ENCODE peak calls at places on chromosomes 1 and 21, in nine cellular contexts. M, P, S, N, O, K, F, Q and R are unnamed samples.

GRCh38 chr1:153483776-153484175 is 23.3 kb upstream of the S100A7 start:
- DNase-seq in K (no peak), Q (no peak), M (no peak), N (no peak), P (no peak), O (no peak), S (no peak), F (no peak), R (no peak)

GRCh38 chr1:157407367-157407766 is 144.9 kb downstream of the FCRL5 start:
- DNase-seq in Q (no peak), P (no peak), O (no peak), M (no peak), K (no peak), S (no peak), F (peak), N (no peak), R (no peak)

GRCh38 chr1:58895559-58896135 is 111.8 kb upstream of the JUN start:
- DNase-seq in Q (no peak), S (no peak), F (no peak), O (peak), P (no peak), K (no peak), N (no peak), M (no peak), R (peak)

GRCh38 chr1:234607091-234608025 is 2.6 kb downstream of the IRF2BP2 start:
- DNase-seq in P (no peak), Q (no peak), N (peak), O (peak), F (no peak), M (peak), S (peak), K (no peak), R (peak)

GRCh38 chr1:208029381-208030319 is 118.7 kb upstream of the CD34 start:
- DNase-seq in P (no peak), F (no peak), K (peak), M (no peak), N (peak), S (no peak), O (no peak), Q (no peak), R (no peak)

GRCh38 chr1:156571261-156571958 is 955 bp downstream of the IQGAP3 start:
- DNase-seq in M (no peak), S (no peak), Q (no peak), O (no peak), K (no peak), F (no peak), P (peak), N (peak), R (no peak)

GRCh38 chr1:18464665-18465050 is 16.1 kb upstream of the KLHDC7A start:
- DNase-seq in M (no peak), N (no peak), O (peak), P (peak), S (no peak), Q (no peak), K (no peak), F (no peak), R (no peak)

GRCh38 chr1:186648606-186649005 is 31.6 kb downstream of the PTGS2 start:
- DNase-seq in P (peak), M (no peak), S (no peak), Q (no peak), N (no peak), F (no peak), K (no peak), O (no peak), R (no peak)

GRCh38 chr1:161001537-161001936 is 19.4 kb downstream of the F11R start:
- DNase-seq in P (no peak), M (no peak), S (no peak), N (no peak), Q (no peak), F (no peak), K (no peak), O (no peak), R (no peak)

GRCh38 chr1:30952098-30952497 is 43.5 kb upstream of the SDC3 start:
- DNase-seq in Q (no peak), M (no peak), N (no peak), S (no peak), P (no peak), F (no peak), O (no peak), K (no peak), R (no peak)

GRCh38 chr21:46667735-46668380 is 32.4 kb downstream of the PRMT2 start:
- DNase-seq in N (peak), Q (no peak), F (no peak), S (peak), O (no peak), P (peak), K (no peak), M (no peak), R (no peak)

GRCh38 chr1:27391511-27392095 is 819 bp upstream of the GPR3 start:
- DNase-seq in N (no peak), K (no peak), M (peak), Q (no peak), O (peak), F (no peak), P (peak), S (peak), R (peak)
- TF ChIP-seq CTCF in N (no peak), K (no peak), M (no peak), Q (no peak), O (no peak), F (no peak), P (peak), S (no peak), R (no peak)

DNA sequence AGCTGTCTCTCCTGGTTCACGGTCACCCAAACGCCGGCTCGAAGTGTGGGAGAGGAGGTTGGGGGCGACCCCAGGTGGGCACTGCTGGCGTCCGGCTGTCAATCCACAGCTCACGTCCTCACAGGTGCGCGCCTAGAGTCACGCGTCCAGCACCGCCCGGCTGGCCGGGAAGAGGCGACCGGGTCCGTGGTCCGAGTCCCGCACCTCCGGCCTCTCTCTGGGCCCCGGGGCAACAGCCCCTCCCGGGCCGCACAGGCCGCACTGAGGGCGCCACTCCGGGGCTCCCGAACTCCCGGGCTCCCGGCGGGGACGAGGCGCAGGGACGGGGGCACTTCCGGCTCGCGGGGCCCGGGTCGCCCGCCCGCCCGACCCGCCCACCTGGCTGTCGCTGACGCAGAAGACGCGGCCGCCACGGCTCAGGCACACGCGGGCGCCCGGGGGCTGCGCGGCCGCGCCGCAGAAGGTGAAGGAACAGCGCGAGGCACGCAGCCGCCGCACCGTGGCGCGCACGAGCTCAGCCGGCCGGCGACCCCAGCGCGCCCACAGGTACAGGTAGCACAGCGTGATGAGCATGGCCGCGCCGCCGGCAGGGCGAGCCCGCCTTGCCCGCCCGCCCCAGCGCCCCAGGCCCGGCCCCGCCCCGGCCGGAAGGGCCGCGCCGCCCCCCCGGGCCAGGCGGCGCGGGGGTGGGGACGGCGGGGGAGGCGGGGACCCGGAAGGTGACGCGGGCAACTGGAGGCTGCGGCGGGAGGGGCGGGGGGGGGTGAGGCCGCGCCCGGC is at the start of gene HLCS:
- DNase-seq in K (peak), O (peak), N (peak), Q (peak), P (peak), M (peak), F (no peak), S (peak), R (no peak)
- TF ChIP-seq CTCF in K (peak), O (no peak), N (peak), Q (peak), P (peak), M (peak), F (no peak), S (no peak), R (peak)

GRCh38 chr21:25280061-25280460 is 327.2 kb downstream of the MRPL39 start:
- DNase-seq in M (no peak), S (no peak), O (no peak), N (no peak), F (no peak), K (no peak), Q (no peak), P (no peak), R (no peak)

GRCh38 chr21:25281134-25281533 is 326.1 kb downstream of the MRPL39 start:
- DNase-seq in M (no peak), P (no peak), O (no peak), S (no peak), N (no peak), K (no peak), Q (no peak), F (no peak), R (no peak)

GRCh38 chr21:25283720-25284119 is 323.6 kb downstream of the MRPL39 start:
- DNase-seq in N (peak), Q (no peak), K (no peak), F (no peak), M (no peak), S (no peak), P (peak), O (no peak), R (no peak)
- TF ChIP-seq CTCF in N (peak), Q (no peak), K (no peak), F (no peak), M (no peak), S (peak), P (peak), O (peak), R (no peak)

GRCh38 chr1:231950732-231951131 is 324.1 kb downstream of the DISC1 start:
- DNase-seq in P (no peak), F (no peak), M (no peak), N (no peak), S (no peak), Q (no peak), O (no peak), K (no peak), R (no peak)

GRCh38 chr1:231951399-231951798 is 324.8 kb downstream of the DISC1 start:
- DNase-seq in S (no peak), Q (no peak), P (peak), F (peak), O (no peak), M (no peak), N (peak), K (no peak), R (no peak)

GRCh38 chr1:231954751-231955150 is 328.2 kb downstream of the DISC1 start:
- DNase-seq in P (no peak), N (no peak), Q (no peak), M (no peak), F (no peak), O (no peak), S (no peak), K (no peak), R (no peak)

DNA sequence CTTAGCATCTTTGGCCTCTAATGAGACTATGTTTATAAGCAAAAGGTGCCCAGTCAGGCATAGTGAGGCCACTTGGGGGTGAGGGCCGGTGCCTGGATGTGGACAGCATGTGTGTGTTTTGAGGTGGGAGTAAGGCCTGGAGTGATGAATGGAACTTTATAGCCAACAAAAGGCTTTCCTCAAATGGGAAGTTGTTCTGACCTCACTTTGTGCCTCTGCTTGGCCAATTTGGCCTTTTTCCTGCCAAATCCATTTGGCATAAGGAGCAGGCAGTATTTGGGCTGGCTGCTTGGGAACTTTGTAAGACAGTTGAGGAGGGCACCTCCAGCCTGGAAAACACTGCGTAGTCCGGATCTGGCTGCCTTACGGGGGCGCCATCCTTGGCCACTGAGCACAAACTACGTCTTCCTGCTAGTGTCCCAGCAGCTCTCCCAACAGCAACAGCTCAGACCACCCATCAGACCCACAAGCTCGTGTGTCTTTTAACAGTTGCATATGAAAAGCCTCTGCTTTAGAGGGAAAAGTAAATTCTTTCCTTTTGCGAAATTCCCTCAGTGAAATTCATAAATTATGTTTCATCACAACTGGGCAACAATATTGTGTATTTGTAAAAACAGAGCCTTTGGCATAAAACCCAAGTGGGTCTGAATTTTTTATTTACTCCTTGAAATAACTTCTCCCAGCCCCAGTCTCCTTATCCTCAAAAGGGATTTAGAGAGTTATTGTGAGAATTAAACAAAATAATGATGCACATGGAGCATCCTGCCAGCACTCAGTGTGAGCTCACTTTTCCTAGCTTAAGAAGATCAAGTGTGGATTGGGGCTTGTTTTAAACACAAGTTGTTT is 322.9 kb downstream of the DISC1 start:
- DNase-seq in S (no peak), F (no peak), K (peak), Q (no peak), N (no peak), P (no peak), M (peak), O (no peak), R (no peak)
- TF ChIP-seq CTCF in S (no peak), F (no peak), K (no peak), Q (no peak), N (peak), P (no peak), M (no peak), O (no peak), R (no peak)

GRCh38 chr1:115069186-115069585 is 20.1 kb downstream of the TSPAN2 start:
- DNase-seq in P (peak), M (no peak), N (peak), K (peak), S (no peak), O (no peak), Q (no peak), F (no peak), R (no peak)
- TF ChIP-seq CTCF in P (peak), M (no peak), N (no peak), K (no peak), S (no peak), O (no peak), Q (no peak), F (no peak), R (no peak)